ENCODE peak calls at places on chromosomes 2 and 18, in seven cellular contexts. One of them, this sample, is unnamed.

GRCh38 chr2:3536682-3537632 is 17.6 kb upstream of the ADI1 start:
- DNase-seq in small intestine: peak
- DNase-seq in lung: peak
- DNase-seq in A549: peak
- DNase-seq in CD8-positive, alpha-beta memory T cell: peak
- DNase-seq in cardiac fibroblast: peak
- DNase-seq in psoas muscle: peak
- DNase-seq in this sample: peak

GRCh38 chr18:80231151-80231550 is 16.2 kb downstream of the PARD6G start:
- DNase-seq in A549: no peak
- DNase-seq in cardiac fibroblast: no peak
- DNase-seq in CD8-positive, alpha-beta memory T cell: no peak
- DNase-seq in psoas muscle: no peak
- DNase-seq in lung: no peak
- DNase-seq in small intestine: no peak
- DNase-seq in this sample: no peak

GRCh38 chr2:178413472-178414265 is 37.3 kb downstream of the PRKRA start:
- DNase-seq in psoas muscle: peak
- DNase-seq in cardiac fibroblast: peak
- DNase-seq in A549: peak
- DNase-seq in CD8-positive, alpha-beta memory T cell: peak
- DNase-seq in lung: peak
- DNase-seq in small intestine: peak
- DNase-seq in this sample: peak

GRCh38 chr2:63488118-63488713 is 100.1 kb downstream of the WDPCP start:
- DNase-seq in psoas muscle: no peak
- DNase-seq in cardiac fibroblast: peak
- DNase-seq in CD8-positive, alpha-beta memory T cell: no peak
- DNase-seq in small intestine: peak
- DNase-seq in A549: peak
- DNase-seq in lung: no peak
- DNase-seq in this sample: peak

GRCh38 chr18:45728341-45729010 is 4.5 kb downstream of the SLC14A1 start:
- DNase-seq in A549: no peak
- DNase-seq in small intestine: peak
- DNase-seq in psoas muscle: no peak
- DNase-seq in lung: no peak
- DNase-seq in CD8-positive, alpha-beta memory T cell: no peak
- DNase-seq in cardiac fibroblast: peak
- DNase-seq in this sample: no peak

GRCh38 chr2:191677091-191677645 is 768 bp upstream of the NABP1 start:
- DNase-seq in lung: peak
- DNase-seq in A549: peak
- DNase-seq in small intestine: peak
- DNase-seq in CD8-positive, alpha-beta memory T cell: no peak
- DNase-seq in psoas muscle: no peak
- DNase-seq in cardiac fibroblast: peak
- DNase-seq in this sample: peak

GRCh38 chr2:219104107-219105050 is 43.7 kb upstream of the IHH start:
- DNase-seq in CD8-positive, alpha-beta memory T cell: peak
- DNase-seq in A549: peak
- DNase-seq in lung: no peak
- DNase-seq in small intestine: no peak
- DNase-seq in cardiac fibroblast: peak
- DNase-seq in psoas muscle: no peak
- DNase-seq in this sample: peak

GRCh38 chr18:64110692-64111480 is 38.0 kb downstream of the LINC00305 start:
- DNase-seq in psoas muscle: no peak
- DNase-seq in A549: no peak
- DNase-seq in lung: no peak
- DNase-seq in small intestine: no peak
- DNase-seq in CD8-positive, alpha-beta memory T cell: no peak
- DNase-seq in cardiac fibroblast: no peak
- DNase-seq in this sample: peak

GRCh38 chr2:186862869-186863709 is 14.1 kb upstream of the ZSWIM2 start:
- DNase-seq in A549: peak
- DNase-seq in psoas muscle: no peak
- DNase-seq in lung: no peak
- DNase-seq in cardiac fibroblast: peak
- DNase-seq in small intestine: peak
- DNase-seq in CD8-positive, alpha-beta memory T cell: no peak
- DNase-seq in this sample: peak

GRCh38 chr2:10832228-10832936 is 19.8 kb upstream of the PDIA6 start:
- DNase-seq in cardiac fibroblast: peak
- DNase-seq in CD8-positive, alpha-beta memory T cell: peak
- DNase-seq in small intestine: peak
- DNase-seq in psoas muscle: peak
- DNase-seq in A549: peak
- DNase-seq in lung: peak
- DNase-seq in this sample: peak

GRCh38 chr2:9686061-9686460 is 55.3 kb upstream of the YWHAQ start:
- DNase-seq in CD8-positive, alpha-beta memory T cell: no peak
- DNase-seq in lung: no peak
- DNase-seq in small intestine: no peak
- DNase-seq in cardiac fibroblast: no peak
- DNase-seq in psoas muscle: no peak
- DNase-seq in A549: no peak
- DNase-seq in this sample: no peak

GRCh38 chr18:37457754-37458153 is 107.8 kb downstream of the CELF4 start:
- DNase-seq in cardiac fibroblast: no peak
- DNase-seq in A549: no peak
- DNase-seq in lung: no peak
- DNase-seq in psoas muscle: no peak
- DNase-seq in small intestine: no peak
- DNase-seq in CD8-positive, alpha-beta memory T cell: no peak
- DNase-seq in this sample: no peak

GRCh38 chr2:180761224-180761623 is 219.2 kb upstream of the UBE2E3 start:
- DNase-seq in cardiac fibroblast: peak
- DNase-seq in A549: peak
- DNase-seq in CD8-positive, alpha-beta memory T cell: no peak
- DNase-seq in small intestine: peak
- DNase-seq in lung: no peak
- DNase-seq in psoas muscle: no peak
- DNase-seq in this sample: peak

GRCh38 chr18:741931-742512 is 29.6 kb upstream of the ENOSF1 start:
- DNase-seq in CD8-positive, alpha-beta memory T cell: peak
- DNase-seq in cardiac fibroblast: peak
- DNase-seq in A549: peak
- DNase-seq in small intestine: peak
- DNase-seq in lung: no peak
- DNase-seq in psoas muscle: no peak
- DNase-seq in this sample: peak

GRCh38 chr2:238895361-238895882 is 47.5 kb downstream of the TWIST2 start:
- DNase-seq in CD8-positive, alpha-beta memory T cell: no peak
- DNase-seq in psoas muscle: no peak
- DNase-seq in A549: no peak
- DNase-seq in cardiac fibroblast: no peak
- DNase-seq in small intestine: no peak
- DNase-seq in lung: no peak
- DNase-seq in this sample: no peak

GRCh38 chr2:236935656-236936445 is 149.8 kb upstream of the COPS8 start:
- DNase-seq in cardiac fibroblast: no peak
- DNase-seq in small intestine: no peak
- DNase-seq in psoas muscle: no peak
- DNase-seq in A549: no peak
- DNase-seq in CD8-positive, alpha-beta memory T cell: no peak
- DNase-seq in lung: peak
- DNase-seq in this sample: no peak

GRCh38 chr2:168392031-168392430 is 64.0 kb upstream of the CERS6 start:
- DNase-seq in A549: no peak
- DNase-seq in psoas muscle: no peak
- DNase-seq in CD8-positive, alpha-beta memory T cell: no peak
- DNase-seq in cardiac fibroblast: no peak
- DNase-seq in lung: no peak
- DNase-seq in small intestine: no peak
- DNase-seq in this sample: peak

GRCh38 chr2:207928079-207928478 is 97.2 kb downstream of the PLEKHM3 start:
- DNase-seq in CD8-positive, alpha-beta memory T cell: no peak
- DNase-seq in cardiac fibroblast: no peak
- DNase-seq in psoas muscle: no peak
- DNase-seq in small intestine: no peak
- DNase-seq in lung: no peak
- DNase-seq in A549: no peak
- DNase-seq in this sample: peak

GRCh38 chr2:207934720-207935119 is 90.6 kb downstream of the PLEKHM3 start:
- DNase-seq in cardiac fibroblast: no peak
- DNase-seq in A549: no peak
- DNase-seq in small intestine: no peak
- DNase-seq in lung: no peak
- DNase-seq in CD8-positive, alpha-beta memory T cell: no peak
- DNase-seq in psoas muscle: no peak
- DNase-seq in this sample: no peak

GRCh38 chr2:207929923-207930322 is 95.4 kb downstream of the PLEKHM3 start:
- DNase-seq in cardiac fibroblast: no peak
- DNase-seq in lung: no peak
- DNase-seq in small intestine: no peak
- DNase-seq in psoas muscle: no peak
- DNase-seq in A549: no peak
- DNase-seq in CD8-positive, alpha-beta memory T cell: no peak
- DNase-seq in this sample: no peak

GRCh38 chr2:207933396-207934045 is 91.8 kb downstream of the PLEKHM3 start:
- DNase-seq in CD8-positive, alpha-beta memory T cell: no peak
- DNase-seq in small intestine: no peak
- DNase-seq in psoas muscle: no peak
- DNase-seq in lung: no peak
- DNase-seq in cardiac fibroblast: no peak
- DNase-seq in A549: no peak
- DNase-seq in this sample: no peak

GRCh38 chr2:207930747-207931146 is 94.6 kb downstream of the PLEKHM3 start:
- DNase-seq in cardiac fibroblast: no peak
- DNase-seq in small intestine: peak
- DNase-seq in lung: peak
- DNase-seq in CD8-positive, alpha-beta memory T cell: no peak
- DNase-seq in psoas muscle: no peak
- DNase-seq in A549: no peak
- DNase-seq in this sample: no peak
- H3K4me3 ChIP-seq in cardiac fibroblast: no peak
- H3K4me3 ChIP-seq in small intestine: peak
- H3K4me3 ChIP-seq in lung: no peak
- H3K4me3 ChIP-seq in CD8-positive, alpha-beta memory T cell: no peak
- H3K4me3 ChIP-seq in psoas muscle: no peak
- H3K4me3 ChIP-seq in A549: no peak
- H3K4me3 ChIP-seq in this sample: no peak

GRCh38 chr2:19362652-19363473 is 4.4 kb upstream of the OSR1 start:
- DNase-seq in cardiac fibroblast: peak
- DNase-seq in CD8-positive, alpha-beta memory T cell: no peak
- DNase-seq in psoas muscle: peak
- DNase-seq in A549: peak
- DNase-seq in small intestine: peak
- DNase-seq in lung: peak
- DNase-seq in this sample: peak
- H3K4me3 ChIP-seq in cardiac fibroblast: peak
- H3K4me3 ChIP-seq in CD8-positive, alpha-beta memory T cell: peak
- H3K4me3 ChIP-seq in psoas muscle: peak
- H3K4me3 ChIP-seq in A549: peak
- H3K4me3 ChIP-seq in small intestine: peak
- H3K4me3 ChIP-seq in lung: peak
- H3K4me3 ChIP-seq in this sample: peak

DNA sequence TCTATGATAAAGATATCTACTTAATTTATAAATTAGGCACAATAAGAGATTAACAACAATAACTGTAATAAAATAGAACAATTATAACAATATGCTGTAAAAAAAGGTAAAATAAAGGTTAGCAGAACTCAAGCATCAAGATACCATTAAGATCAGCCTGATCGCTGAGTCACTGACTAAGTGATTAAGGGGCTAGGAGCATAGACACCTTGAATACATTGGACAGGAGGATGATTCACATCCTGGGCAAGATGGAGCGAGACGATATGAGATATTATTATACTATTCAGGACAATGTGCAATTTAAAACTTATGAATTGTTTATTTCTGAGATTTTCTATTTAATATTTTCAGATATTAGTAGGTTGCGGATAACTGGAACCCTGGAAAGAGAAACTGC is 1277.8 kb upstream of the ZEB2 start:
- DNase-seq in lung: no peak
- DNase-seq in small intestine: no peak
- DNase-seq in cardiac fibroblast: no peak
- DNase-seq in psoas muscle: no peak
- DNase-seq in CD8-positive, alpha-beta memory T cell: no peak
- DNase-seq in A549: no peak
- DNase-seq in this sample: no peak
- H3K4me3 ChIP-seq in lung: no peak
- H3K4me3 ChIP-seq in small intestine: no peak
- H3K4me3 ChIP-seq in cardiac fibroblast: no peak
- H3K4me3 ChIP-seq in psoas muscle: no peak
- H3K4me3 ChIP-seq in CD8-positive, alpha-beta memory T cell: no peak
- H3K4me3 ChIP-seq in A549: no peak
- H3K4me3 ChIP-seq in this sample: no peak

GRCh38 chr2:136001147-136001546 is 15.7 kb upstream of the DARS1 start:
- DNase-seq in psoas muscle: no peak
- DNase-seq in cardiac fibroblast: no peak
- DNase-seq in A549: no peak
- DNase-seq in lung: no peak
- DNase-seq in small intestine: no peak
- DNase-seq in CD8-positive, alpha-beta memory T cell: no peak
- DNase-seq in this sample: no peak

GRCh38 chr2:136004920-136005319 is 19.5 kb upstream of the DARS1 start:
- DNase-seq in lung: no peak
- DNase-seq in CD8-positive, alpha-beta memory T cell: no peak
- DNase-seq in small intestine: no peak
- DNase-seq in cardiac fibroblast: no peak
- DNase-seq in psoas muscle: no peak
- DNase-seq in A549: no peak
- DNase-seq in this sample: no peak

GRCh38 chr2:136008205-136008865 is 22.9 kb upstream of the DARS1 start:
- DNase-seq in lung: peak
- DNase-seq in small intestine: no peak
- DNase-seq in psoas muscle: peak
- DNase-seq in cardiac fibroblast: no peak
- DNase-seq in A549: no peak
- DNase-seq in CD8-positive, alpha-beta memory T cell: peak
- DNase-seq in this sample: no peak

GRCh38 chr2:136006658-136007057 is 21.2 kb upstream of the DARS1 start:
- DNase-seq in psoas muscle: no peak
- DNase-seq in cardiac fibroblast: no peak
- DNase-seq in CD8-positive, alpha-beta memory T cell: no peak
- DNase-seq in lung: no peak
- DNase-seq in A549: peak
- DNase-seq in small intestine: no peak
- DNase-seq in this sample: peak

DNA sequence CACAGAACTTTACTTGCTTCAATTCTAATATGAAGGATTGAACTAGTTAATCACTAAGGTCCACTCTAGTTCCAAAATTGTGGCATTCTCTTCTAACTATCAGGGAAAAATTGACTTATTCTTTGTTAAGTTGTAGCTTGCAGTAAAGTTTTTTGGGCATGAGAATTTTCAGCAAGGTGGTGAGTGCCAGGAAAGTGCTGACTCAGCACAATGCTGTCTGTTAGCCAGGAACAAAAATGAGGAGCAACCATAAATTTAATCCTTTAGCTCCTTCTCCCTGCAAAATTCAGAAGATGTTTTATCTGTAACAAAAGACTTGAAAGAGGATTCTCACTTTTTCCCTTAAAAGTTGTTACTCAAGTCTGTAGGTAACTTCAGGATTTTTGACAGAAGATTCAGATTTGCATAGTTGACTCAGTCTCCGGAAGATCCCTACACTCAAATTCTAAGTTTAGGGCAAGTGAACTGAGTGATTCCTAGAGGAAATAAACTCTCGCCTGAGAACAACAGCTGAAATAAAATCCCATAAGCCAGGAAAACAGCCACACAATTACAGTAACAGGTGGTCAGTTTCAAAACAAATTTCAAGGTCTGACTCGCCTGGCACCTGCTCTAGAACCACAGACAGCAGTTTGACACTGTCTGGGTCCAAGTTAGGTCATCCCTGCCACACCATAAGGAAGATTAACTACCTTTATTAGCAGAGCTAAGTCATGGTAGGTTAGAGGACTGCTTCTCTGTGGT is 20.2 kb upstream of the DARS1 start:
- DNase-seq in psoas muscle: no peak
- DNase-seq in small intestine: no peak
- DNase-seq in A549: no peak
- DNase-seq in lung: no peak
- DNase-seq in CD8-positive, alpha-beta memory T cell: no peak
- DNase-seq in cardiac fibroblast: no peak
- DNase-seq in this sample: no peak
- H3K4me3 ChIP-seq in psoas muscle: no peak
- H3K4me3 ChIP-seq in small intestine: no peak
- H3K4me3 ChIP-seq in A549: no peak
- H3K4me3 ChIP-seq in lung: no peak
- H3K4me3 ChIP-seq in CD8-positive, alpha-beta memory T cell: no peak
- H3K4me3 ChIP-seq in cardiac fibroblast: no peak
- H3K4me3 ChIP-seq in this sample: no peak